ENCODE peak calls at places on chromosomes 11 and 22, in six cellular contexts. O is H1, F is IMR-90, C is neuronal stem cell, Z is H9, V is trophoblast cell. E is an unnamed sample.

GRCh38 chr22:32112380-32112779 is 46.7 kb downstream of the C22orf42 start:
- DNase-seq in F (no peak), Z (no peak), O (no peak), C (no peak), V (no peak), E (no peak)

GRCh38 chr22:44396021-44396726 is 83.4 kb upstream of the SHISAL1 start:
- DNase-seq in F (no peak), V (no peak), C (no peak), O (no peak), Z (peak), E (no peak)

GRCh38 chr11:125228425-125228824 is 63.9 kb downstream of the PKNOX2 start:
- DNase-seq in V (no peak), O (no peak), Z (no peak), F (no peak), C (no peak), E (no peak)

GRCh38 chr11:133506023-133506422 is 26.3 kb downstream of the OPCML start:
- DNase-seq in F (no peak), O (no peak), V (no peak), C (no peak), Z (no peak), E (no peak)

GRCh38 chr22:44391026-44391425 is 78.3 kb upstream of the SHISAL1 start:
- DNase-seq in Z (peak), V (no peak), O (no peak), F (no peak), C (no peak), E (no peak)

GRCh38 chr22:38196791-38197429 is 4.9 kb upstream of the MAFF start:
- DNase-seq in O (no peak), C (no peak), Z (peak), V (no peak), F (no peak), E (no peak)

GRCh38 chr11:68593441-68593840 is 90.9 kb upstream of the GAL start:
- DNase-seq in F (no peak), Z (no peak), O (no peak), C (no peak), V (no peak), E (no peak)

GRCh38 chr22:45014658-45015057 is 4.9 kb upstream of the PHF21B start:
- DNase-seq in O (no peak), Z (peak), C (no peak), F (no peak), V (no peak), E (no peak)

GRCh38 chr11:130513132-130513531 is 64.7 kb downstream of the ADAMTS15 start:
- DNase-seq in V (no peak), F (no peak), O (no peak), Z (no peak), C (no peak), E (peak)

GRCh38 chr11:127255239-127255638 is 254.7 kb upstream of the KIRREL3 start:
- DNase-seq in V (no peak), C (no peak), Z (no peak), O (no peak), F (no peak), E (no peak)

GRCh38 chr11:119339581-119340334 is 925 bp downstream of the C1QTNF5 start:
- DNase-seq in C (peak), O (no peak), V (no peak), F (no peak), Z (peak), E (peak)

GRCh38 chr11:125429174-125429707 is 66.8 kb downstream of the FEZ1 start:
- DNase-seq in V (peak), F (peak), C (peak), Z (peak), O (peak), E (peak)

GRCh38 chr11:15826008-15826650 is 530.2 kb downstream of the SOX6 start:
- DNase-seq in F (peak), O (no peak), C (no peak), V (no peak), Z (no peak), E (peak)

GRCh38 chr11:45180888-45181594 is 34.6 kb downstream of the PRDM11 start:
- DNase-seq in O (no peak), V (no peak), Z (peak), F (peak), C (peak), E (peak)

GRCh38 chr11:31069447-31070205 is 299.9 kb downstream of the DCDC1 start:
- DNase-seq in C (no peak), V (no peak), F (no peak), Z (no peak), O (no peak), E (no peak)

GRCh38 chr11:12449961-12450715 is 72.8 kb downstream of the PARVA start:
- DNase-seq in F (peak), Z (no peak), O (no peak), V (peak), C (no peak), E (peak)

GRCh38 chr11:85052636-85053035 is 574.5 kb downstream of the DLG2 start:
- DNase-seq in O (no peak), V (no peak), F (peak), C (no peak), Z (no peak), E (no peak)

GRCh38 chr22:26708256-26709009 is 51.0 kb downstream of the MIAT start:
- DNase-seq in Z (no peak), O (no peak), V (no peak), F (no peak), C (no peak), E (no peak)

GRCh38 chr11:289706-290620 is 1.0 kb downstream of the PGGHG start:
- DNase-seq in Z (peak), F (no peak), C (no peak), V (no peak), O (no peak), E (no peak)

GRCh38 chr11:61639816-61640443 is 40.3 kb upstream of the DAGLA start:
- DNase-seq in O (no peak), F (peak), V (no peak), C (no peak), Z (no peak), E (peak)

GRCh38 chr11:133181672-133182071 is 350.6 kb downstream of the OPCML start:
- DNase-seq in V (no peak), C (no peak), F (no peak), Z (no peak), O (no peak), E (no peak)

GRCh38 chr11:86575208-86575855 is 97.1 kb downstream of the ME3 start:
- DNase-seq in O (no peak), C (no peak), Z (no peak), V (no peak), F (peak), E (peak)

GRCh38 chr11:95508219-95508880 is 277.3 kb upstream of the SESN3 start:
- DNase-seq in F (no peak), Z (no peak), V (no peak), O (no peak), C (no peak), E (peak)

GRCh38 chr11:118057424-118058145 is 19.3 kb upstream of the TMPRSS4 start:
- DNase-seq in Z (no peak), O (no peak), F (no peak), C (no peak), V (no peak), E (no peak)

GRCh38 chr22:27380826-27381225 is 420.7 kb downstream of the MN1 start:
- DNase-seq in Z (peak), C (no peak), F (no peak), O (no peak), V (no peak), E (no peak)

GRCh38 chr22:41595703-41596102 is 6.1 kb upstream of the PMM1 start:
- DNase-seq in C (no peak), F (no peak), Z (no peak), O (no peak), V (no peak), E (no peak)

GRCh38 chr11:2515401-2516275 is 70.8 kb downstream of the KCNQ1 start:
- DNase-seq in O (no peak), Z (no peak), V (no peak), C (no peak), F (no peak), E (no peak)

GRCh38 chr11:96706761-96707160 is 316.9 kb downstream of the JRKL start:
- DNase-seq in F (no peak), V (no peak), Z (no peak), O (no peak), C (no peak), E (no peak)
- H4K91ac ChIP-seq in F (no peak), V (no peak), Z (no peak), O (no peak), C (no peak), E (no peak)

DNA sequence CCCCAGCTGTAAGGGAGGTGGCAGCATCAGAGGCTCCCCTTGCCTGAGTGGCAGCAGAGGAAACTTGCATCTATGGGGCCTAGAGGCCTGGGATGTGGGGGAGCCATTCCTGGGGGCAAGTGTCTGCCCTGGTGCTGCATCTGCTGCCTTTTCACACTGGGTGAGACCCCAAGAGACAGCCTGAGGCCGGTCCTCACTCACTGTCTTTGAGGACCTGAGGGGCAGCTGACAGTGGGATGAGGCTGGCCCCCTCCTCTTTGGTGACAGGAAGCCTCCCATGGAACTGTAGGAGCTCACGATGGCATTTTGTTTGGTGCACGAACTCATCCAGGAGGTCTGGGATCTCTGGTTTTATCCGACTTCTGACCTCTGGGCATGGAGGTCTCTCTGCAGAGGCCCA is 82.2 kb upstream of the PRODH start:
- DNase-seq in F (no peak), C (no peak), V (no peak), Z (no peak), O (no peak), E (no peak)
- H3K23ac ChIP-seq in F (no peak), C (peak), V (no peak), Z (no peak), O (no peak), E (no peak)

GRCh38 chr11:75891947-75892739 is 77.1 kb downstream of the UVRAG start:
- DNase-seq in F (no peak), V (no peak), O (no peak), Z (no peak), C (no peak), E (no peak)

GRCh38 chr11:75884321-75884720 is 69.3 kb downstream of the UVRAG start:
- DNase-seq in V (no peak), O (no peak), C (no peak), Z (no peak), F (no peak), E (no peak)

GRCh38 chr11:75893202-75893601 is 78.2 kb downstream of the UVRAG start:
- DNase-seq in Z (no peak), C (no peak), V (no peak), F (no peak), O (no peak), E (no peak)

GRCh38 chr11:75894036-75894585 is 79.1 kb downstream of the UVRAG start:
- DNase-seq in F (no peak), Z (no peak), O (no peak), C (no peak), V (no peak), E (no peak)

DNA sequence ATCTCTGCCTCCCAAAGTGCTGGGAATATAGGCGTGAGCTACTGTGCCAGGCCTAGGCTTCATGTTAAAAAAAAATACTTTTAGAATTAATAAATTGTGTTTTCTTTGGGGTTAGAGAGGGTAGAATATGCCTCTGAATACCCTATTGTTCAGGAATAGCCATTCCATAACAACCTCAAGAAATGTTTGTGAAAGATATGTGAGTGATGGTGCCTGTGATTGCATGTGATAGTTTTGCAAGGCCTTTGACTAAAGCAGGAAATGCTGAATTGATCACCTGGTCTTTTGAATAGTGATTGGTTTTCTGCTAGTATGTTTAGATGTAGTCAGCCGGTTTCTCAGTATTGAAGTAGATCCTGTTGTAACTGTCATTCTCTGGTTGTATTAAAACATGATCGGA is 73.4 kb downstream of the UVRAG start:
- DNase-seq in V (no peak), F (no peak), Z (no peak), O (no peak), C (no peak), E (no peak)
- H4K91ac ChIP-seq in V (no peak), F (no peak), Z (no peak), O (no peak), C (no peak), E (no peak)

GRCh38 chr11:63918576-63919171 is 1.7 kb upstream of the RCOR2 start:
- DNase-seq in C (no peak), O (no peak), V (peak), F (no peak), Z (peak), E (peak)
- H3K23ac ChIP-seq in C (peak), O (no peak), V (no peak), F (peak), Z (no peak), E (no peak)

GRCh38 chr22:49749227-49749626 is 78.4 kb downstream of the BRD1 start:
- DNase-seq in Z (no peak), O (no peak), F (no peak), V (no peak), C (no peak), E (no peak)
- H4K91ac ChIP-seq in Z (no peak), O (no peak), F (no peak), V (no peak), C (no peak), E (no peak)

GRCh38 chr22:47102648-47103047 is 340.2 kb downstream of the TBC1D22A start:
- DNase-seq in V (peak), O (peak), F (peak), C (no peak), Z (peak), E (peak)
- H3K23ac ChIP-seq in V (no peak), O (no peak), F (no peak), C (no peak), Z (no peak), E (no peak)

GRCh38 chr11:27192184-27192583 is 151.6 kb downstream of the BBOX1 start:
- DNase-seq in F (no peak), V (no peak), C (no peak), Z (no peak), O (no peak), E (no peak)

GRCh38 chr11:27187848-27188621 is 147.4 kb downstream of the BBOX1 start:
- DNase-seq in O (no peak), V (no peak), C (no peak), F (no peak), Z (no peak), E (no peak)

GRCh38 chr11:27193434-27194225 is 153.0 kb downstream of the BBOX1 start:
- DNase-seq in F (no peak), C (no peak), V (no peak), O (no peak), Z (no peak), E (no peak)

GRCh38 chr11:27187075-27187847 is 146.6 kb downstream of the BBOX1 start:
- DNase-seq in O (no peak), C (no peak), Z (no peak), F (no peak), V (no peak), E (no peak)

GRCh38 chr11:27191061-27191460 is 150.4 kb downstream of the BBOX1 start:
- DNase-seq in O (no peak), Z (no peak), F (no peak), V (no peak), C (no peak), E (no peak)
- H4K91ac ChIP-seq in O (no peak), Z (no peak), F (no peak), V (no peak), C (no peak), E (no peak)